ENCODE peak calls at places on chromosomes 4 and X, in six cellular contexts. T is NB4, G is foreskin fibroblast, K is mammary epithelial cell, Y is left kidney, H is NCI-H1436. R is an unnamed sample.

GRCh38 chrX:123422875-123423274 is 238.8 kb downstream of the GRIA3 start:
- DNase-seq in T (peak), G (peak), K (peak), Y (peak), H (no peak), R (peak)

GRCh38 chr4:104465201-104465600 is 29.5 kb downstream of the CXXC4 start:
- DNase-seq in T (no peak), G (no peak), K (no peak), Y (no peak), H (no peak), R (no peak)

GRCh38 chr4:184664445-184665210 is 15.1 kb downstream of the PRIMPOL start:
- DNase-seq in T (peak), G (peak), K (no peak), Y (peak), H (no peak), R (peak)

GRCh38 chr4:150366487-150366999 is 215.4 kb upstream of the MAB21L2 start:
- DNase-seq in T (no peak), G (no peak), K (no peak), Y (peak), H (peak), R (no peak)

GRCh38 chr4:82744284-82744963 is 54.2 kb downstream of the SCD5 start:
- DNase-seq in T (no peak), G (no peak), K (peak), Y (no peak), H (no peak), R (no peak)

GRCh38 chr4:153205028-153205648 is 895 bp downstream of the TRIM2 start:
- DNase-seq in T (no peak), G (no peak), K (no peak), Y (peak), H (no peak), R (no peak)

GRCh38 chr4:186946682-186947294 is 223.1 kb upstream of the FAT1 start:
- DNase-seq in T (no peak), G (no peak), K (no peak), Y (peak), H (no peak), R (no peak)

GRCh38 chr4:139126898-139127297 is 50.1 kb downstream of the ELF2 start:
- DNase-seq in T (no peak), G (no peak), K (no peak), Y (no peak), H (no peak), R (no peak)

GRCh38 chrX:55710701-55711100 is 6.8 kb upstream of the RRAGB start:
- DNase-seq in T (no peak), G (peak), K (peak), Y (no peak), H (no peak), R (peak)

GRCh38 chr4:159360549-159360948 is 257.7 kb downstream of the RAPGEF2 start:
- DNase-seq in T (no peak), G (peak), K (peak), Y (no peak), H (no peak), R (peak)

GRCh38 chr4:148226341-148226740 is 215.9 kb downstream of the NR3C2 start:
- DNase-seq in T (no peak), G (no peak), K (no peak), Y (no peak), H (no peak), R (no peak)

GRCh38 chrX:69793260-69793935 is 177.5 kb downstream of the EDA start:
- DNase-seq in T (no peak), G (no peak), K (no peak), Y (no peak), H (no peak), R (no peak)

GRCh38 chr4:96092151-96092705 is 252.3 kb downstream of the PDHA2 start:
- DNase-seq in T (no peak), G (no peak), K (no peak), Y (no peak), H (no peak), R (no peak)

GRCh38 chrX:64894454-64895038 is 81.7 kb downstream of the ZC4H2 start:
- DNase-seq in T (peak), G (no peak), K (peak), Y (peak), H (no peak), R (peak)

GRCh38 chr4:48779095-48779997 is 733 bp downstream of the FRYL start:
- DNase-seq in T (peak), G (peak), K (peak), Y (peak), H (peak), R (peak)

GRCh38 chr4:20532871-20533870 is 167.1 kb upstream of the PACRGL start:
- DNase-seq in T (no peak), G (peak), K (peak), Y (no peak), H (no peak), R (no peak)

GRCh38 chr4:189131131-189131530 is 809.5 kb upstream of the FRG1 start:
- DNase-seq in T (no peak), G (no peak), K (no peak), Y (peak), H (no peak), R (no peak)

GRCh38 chr4:186029731-186030421 is 39.1 kb upstream of the TLR3 start:
- DNase-seq in T (no peak), G (no peak), K (no peak), Y (peak), H (no peak), R (peak)

GRCh38 chr4:13980317-13980716 is 352.8 kb upstream of the BOD1L1 start:
- DNase-seq in T (peak), G (peak), K (peak), Y (no peak), H (no peak), R (no peak)

GRCh38 chrX:47796433-47796906 is 40.2 kb upstream of the ZNF81 start:
- DNase-seq in T (no peak), G (peak), K (peak), Y (no peak), H (no peak), R (no peak)

GRCh38 chr4:156475322-156475721 is 496.3 kb downstream of the PDGFC start:
- DNase-seq in T (peak), G (peak), K (peak), Y (peak), H (no peak), R (peak)

GRCh38 chr4:144709793-144710525 is 64.0 kb downstream of the HHIP start:
- DNase-seq in T (no peak), G (peak), K (peak), Y (no peak), H (no peak), R (peak)

GRCh38 chrX:71616672-71617529 is 1.4 kb downstream of the CXCR3 start:
- DNase-seq in T (peak), G (no peak), K (no peak), Y (no peak), H (no peak), R (no peak)

GRCh38 chr4:41301137-41301536 is 44.4 kb downstream of the UCHL1 start:
- DNase-seq in T (no peak), G (no peak), K (no peak), Y (no peak), H (no peak), R (no peak)

GRCh38 chrX:11540532-11541377 is 125.0 kb downstream of the ARHGAP6 start:
- DNase-seq in T (peak), G (peak), K (no peak), Y (no peak), H (no peak), R (no peak)

GRCh38 chrX:22164770-22165388 is 107.8 kb upstream of the CBLL2 start:
- DNase-seq in T (no peak), G (peak), K (peak), Y (no peak), H (no peak), R (no peak)

GRCh38 chr4:124710911-124711310 is 1.6 kb downstream of the ANKRD50 start:
- DNase-seq in T (no peak), G (peak), K (peak), Y (peak), H (no peak), R (peak)

GRCh38 chrX:7164174-7164573 is 16.2 kb upstream of the PUDP start:
- DNase-seq in T (peak), G (no peak), K (no peak), Y (no peak), H (no peak), R (no peak)

GRCh38 chrX:24184018-24184417 is 34.5 kb downstream of the ZFX start:
- DNase-seq in T (no peak), G (no peak), K (no peak), Y (no peak), H (no peak), R (no peak)

GRCh38 chr4:83658806-83659205 is 122.9 kb downstream of the GPAT3 start:
- DNase-seq in T (no peak), G (no peak), K (no peak), Y (no peak), H (no peak), R (no peak)

GRCh38 chr4:57055873-57056272 is 54.3 kb downstream of the IGFBP7 start:
- DNase-seq in T (no peak), G (no peak), K (no peak), Y (peak), H (no peak), R (no peak)

GRCh38 chr4:113979157-113979972 is at the start of gene ARSJ:
- DNase-seq in T (no peak), G (peak), K (peak), Y (peak), H (no peak), R (peak)

GRCh38 chr4:18366762-18367358 is 345.3 kb upstream of the LCORL start:
- DNase-seq in T (peak), G (peak), K (peak), Y (peak), H (no peak), R (peak)

GRCh38 chr4:165379662-165380061 is 854 bp downstream of the CPE start:
- DNase-seq in T (no peak), G (no peak), K (no peak), Y (peak), H (peak), R (no peak)

R was measured in dermis blood vessel endothelial cell.